ENCODE peak calls at places on chromosome 5, in five cellular contexts. J is right lobe of liver, Z is suprapubic skin, C is mesendoderm, P is stomach. U is an unnamed sample. For H3K36me3 and H3K4me1, the result is how much of the 10 kb centered on the place peaks cover.

GRCh38 chr5:9467199-9468069 is 78.4 kb downstream of the SEMA5A start:
- DNase-seq in J (no peak), P (no peak), Z (no peak), C (no peak), U (no peak)

GRCh38 chr5:12125895-12126294 is 221.6 kb upstream of the CTNND2 start:
- DNase-seq in C (no peak), P (no peak), J (no peak), Z (peak), U (no peak)

GRCh38 chr5:60295423-60295822 is 401.9 kb upstream of the PDE4D start:
- DNase-seq in P (peak), Z (no peak), J (no peak), C (peak), U (no peak)

GRCh38 chr5:152246401-152246800 is 158.7 kb downstream of the NMUR2 start:
- DNase-seq in P (peak), J (no peak), C (peak), Z (no peak), U (no peak)

GRCh38 chr5:169548315-169548714 is 35.3 kb upstream of the SPDL1 start:
- DNase-seq in J (no peak), P (no peak), C (peak), Z (no peak), U (no peak)

GRCh38 chr5:178223828-178224335 is 8.7 kb downstream of the PHYKPL start:
- DNase-seq in Z (no peak), C (peak), J (peak), P (no peak), U (no peak)

GRCh38 chr5:163917741-163918140 is 412.3 kb downstream of the MAT2B start:
- DNase-seq in C (no peak), Z (no peak), J (no peak), P (no peak), U (no peak)

GRCh38 chr5:92560698-92561361 is 1020.2 kb downstream of the NR2F1-AS1 start:
- DNase-seq in J (no peak), C (peak), P (no peak), Z (no peak), U (no peak)

GRCh38 chr5:151104795-151105194 is 24.0 kb upstream of the TNIP1 start:
- DNase-seq in P (no peak), J (no peak), C (no peak), Z (peak), U (peak)

GRCh38 chr5:171639966-171640365 is 145.7 kb upstream of the SMIM23 start:
- DNase-seq in C (no peak), J (no peak), P (no peak), Z (no peak), U (no peak)

GRCh38 chr5:106121972-106122605 is 1548.6 kb downstream of the EFNA5 start:
- DNase-seq in J (no peak), C (peak), P (peak), Z (no peak), U (no peak)

GRCh38 chr5:130836729-130837660 is 328.1 kb downstream of the HINT1 start:
- DNase-seq in Z (no peak), C (no peak), J (no peak), P (no peak), U (no peak)

GRCh38 chr5:63351164-63351563 is 611.1 kb downstream of the HTR1A start:
- DNase-seq in P (no peak), J (no peak), Z (no peak), C (no peak), U (no peak)

GRCh38 chr5:115888027-115888426 is 46.3 kb downstream of the AP3S1 start:
- DNase-seq in P (no peak), C (no peak), Z (no peak), J (no peak), U (no peak)

GRCh38 chr5:149940077-149940574 is 4.5 kb downstream of the PDE6A start:
- DNase-seq in J (no peak), C (no peak), Z (no peak), P (no peak), U (no peak)

GRCh38 chr5:168875839-168876238 is 296.7 kb upstream of the PANK3 start:
- DNase-seq in J (no peak), P (no peak), Z (no peak), C (peak), U (no peak)

DNA sequence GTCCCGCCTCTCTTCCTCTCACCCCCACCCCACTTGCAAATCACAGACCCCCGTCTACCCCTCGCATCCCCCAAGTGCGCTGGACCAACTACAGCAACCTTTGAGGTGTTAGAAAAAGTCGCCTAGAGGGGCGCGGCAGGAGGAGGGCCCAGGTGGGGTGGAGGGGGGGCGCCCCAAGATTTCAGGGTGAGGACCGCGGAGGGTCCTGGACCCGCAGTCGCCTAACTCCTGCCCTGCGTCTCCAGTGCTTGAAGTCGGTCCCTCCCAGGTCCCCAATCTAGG is 381 bp upstream of the EGFLAM start:
- DNase-seq in C (peak), J (no peak), Z (no peak), P (no peak), U (no peak)
- H3K4me3 ChIP-seq in C (peak), J (peak), Z (peak), P (peak), U (peak)

GRCh38 chr5:97021416-97021815 is 85.5 kb downstream of the LNPEP start:
- DNase-seq in P (no peak), J (no peak), C (no peak), Z (no peak), U (no peak)

GRCh38 chr5:97022898-97023297 is 87.0 kb downstream of the LNPEP start:
- DNase-seq in Z (no peak), P (no peak), J (no peak), C (no peak), U (no peak)

DNA sequence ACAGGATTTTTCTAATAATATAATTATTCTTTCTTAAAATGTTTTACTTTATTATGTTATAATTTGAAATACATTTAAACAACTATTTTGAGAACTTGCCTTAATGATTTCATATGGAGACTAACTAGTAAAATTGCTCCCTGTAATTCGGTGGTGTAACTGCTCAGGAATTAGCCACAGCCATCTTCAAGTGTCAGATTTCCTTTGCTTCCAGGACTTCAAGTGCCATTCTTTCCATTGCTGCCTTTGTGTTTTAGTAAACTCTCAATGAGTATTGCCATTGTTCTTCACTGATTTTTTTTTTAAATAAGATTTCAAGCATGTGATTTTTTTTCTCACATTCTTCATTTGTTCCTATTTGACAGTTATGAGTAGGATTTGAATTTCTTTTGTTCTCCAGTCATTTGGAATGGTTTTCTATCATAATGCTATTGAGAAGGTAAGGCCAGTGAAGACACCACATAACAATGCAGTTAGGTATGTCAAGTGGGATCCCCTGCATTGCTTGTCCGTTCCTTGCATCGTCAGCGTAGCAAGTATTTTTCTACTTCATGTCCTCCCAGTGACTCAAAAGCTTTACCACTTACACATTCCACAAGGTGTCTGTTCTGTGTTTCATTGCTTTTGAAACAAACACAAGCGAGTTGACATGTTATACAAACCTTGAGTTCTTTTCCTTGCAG is 83.7 kb downstream of the LNPEP start:
- DNase-seq in Z (no peak), J (no peak), C (peak), P (no peak), U (no peak)
- H3K36me3 ChIP-seq in Z (half or more), J (under half), C (under half), P (half or more), U (half or more)

GRCh38 chr5:142363619-142363963 is 38.8 kb upstream of the SPRY4 start:
- DNase-seq in C (no peak), Z (no peak), P (no peak), J (no peak), U (no peak)
- H3K4me1 ChIP-seq in C (under half), Z (under half), P (under half), J (under half), U (under half)

GRCh38 chr5:16505140-16505891 is 39.7 kb upstream of the ZNF622 start:
- DNase-seq in P (no peak), C (no peak), Z (no peak), J (no peak), U (no peak)

GRCh38 chr5:16502866-16503265 is 37.3 kb upstream of the ZNF622 start:
- DNase-seq in Z (no peak), C (no peak), P (no peak), J (no peak), U (no peak)

GRCh38 chr5:16507716-16508115 is 42.1 kb upstream of the ZNF622 start:
- DNase-seq in Z (no peak), J (no peak), C (no peak), P (no peak), U (no peak)

GRCh38 chr5:16505904-16506303 is 40.3 kb upstream of the ZNF622 start:
- DNase-seq in P (no peak), Z (no peak), C (no peak), J (no peak), U (no peak)

GRCh38 chr5:16504571-16504970 is 39.0 kb upstream of the ZNF622 start:
- DNase-seq in P (no peak), Z (no peak), J (no peak), C (no peak), U (no peak)
- H3K4me3 ChIP-seq in P (no peak), Z (no peak), J (peak), C (no peak), U (peak)

GRCh38 chr5:76908166-76908565 is 44.7 kb upstream of the CRHBP start:
- DNase-seq in P (no peak), J (no peak), C (no peak), Z (no peak), U (no peak)
- H3K36me3 ChIP-seq in P (under half), J (under half), C (under half), Z (under half), U (under half)

GRCh38 chr5:141841376-141841775 is 36.8 kb downstream of the PCDH1 start:
- DNase-seq in P (peak), Z (no peak), C (no peak), J (peak), U (no peak)

GRCh38 chr5:141839015-141839513 is 39.1 kb downstream of the PCDH1 start:
- DNase-seq in C (peak), P (no peak), Z (no peak), J (no peak), U (no peak)

GRCh38 chr5:141841781-141842180 is 36.4 kb downstream of the PCDH1 start:
- DNase-seq in Z (no peak), J (peak), C (no peak), P (peak), U (no peak)

GRCh38 chr5:141840826-141841360 is 37.3 kb downstream of the PCDH1 start:
- DNase-seq in C (no peak), P (no peak), J (no peak), Z (no peak), U (no peak)

GRCh38 chr5:141840295-141840812 is 37.9 kb downstream of the PCDH1 start:
- DNase-seq in J (no peak), Z (no peak), P (no peak), C (no peak), U (no peak)
- H3K4me1 ChIP-seq in J (under half), Z (under half), P (half or more), C (half or more), U (half or more)

GRCh38 chr5:5605170-5605764 is 182.8 kb downstream of the ICE1 start:
- DNase-seq in Z (no peak), C (no peak), P (no peak), J (no peak), U (no peak)
- H3K4me3 ChIP-seq in Z (no peak), C (no peak), P (no peak), J (no peak), U (no peak)

DNA sequence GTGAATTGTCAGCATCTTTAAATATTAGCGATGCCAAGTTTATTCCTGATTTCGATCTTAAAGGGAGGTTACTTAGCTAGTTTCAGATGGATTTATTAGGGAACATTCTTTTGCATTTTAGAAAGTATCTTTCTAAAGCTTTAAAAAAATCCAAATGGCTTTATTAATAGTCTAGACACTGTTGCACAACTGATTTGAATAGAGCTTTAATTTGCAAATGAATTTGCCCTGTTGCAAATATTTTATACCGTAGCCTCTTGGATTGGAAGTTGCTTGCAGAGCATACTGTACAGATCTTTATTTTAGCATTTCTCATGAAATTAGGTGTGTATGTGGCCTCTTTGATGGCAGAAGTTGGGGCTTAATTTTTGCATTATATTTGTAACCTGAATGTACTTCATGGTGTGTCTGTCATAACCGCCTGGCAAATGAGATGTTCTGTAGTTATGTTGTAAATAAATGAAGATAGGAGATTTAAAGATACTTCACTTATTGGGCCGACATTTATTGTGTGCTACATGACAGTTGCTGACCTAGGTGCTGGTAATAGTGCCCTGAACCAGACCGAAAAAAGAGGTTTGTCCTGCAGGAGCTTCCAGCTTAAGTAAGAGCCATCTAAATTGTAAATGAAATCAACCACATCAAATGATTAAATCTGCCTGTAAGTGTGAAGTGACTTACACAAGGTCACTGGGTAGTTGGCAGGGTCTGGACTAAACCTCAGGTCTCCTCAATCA is 1.8 kb downstream of the TCERG1 start:
- DNase-seq in Z (no peak), P (no peak), J (no peak), C (no peak), U (no peak)
- H3K36me3 ChIP-seq in Z (under half), P (under half), J (under half), C (under half), U (under half)

DNA sequence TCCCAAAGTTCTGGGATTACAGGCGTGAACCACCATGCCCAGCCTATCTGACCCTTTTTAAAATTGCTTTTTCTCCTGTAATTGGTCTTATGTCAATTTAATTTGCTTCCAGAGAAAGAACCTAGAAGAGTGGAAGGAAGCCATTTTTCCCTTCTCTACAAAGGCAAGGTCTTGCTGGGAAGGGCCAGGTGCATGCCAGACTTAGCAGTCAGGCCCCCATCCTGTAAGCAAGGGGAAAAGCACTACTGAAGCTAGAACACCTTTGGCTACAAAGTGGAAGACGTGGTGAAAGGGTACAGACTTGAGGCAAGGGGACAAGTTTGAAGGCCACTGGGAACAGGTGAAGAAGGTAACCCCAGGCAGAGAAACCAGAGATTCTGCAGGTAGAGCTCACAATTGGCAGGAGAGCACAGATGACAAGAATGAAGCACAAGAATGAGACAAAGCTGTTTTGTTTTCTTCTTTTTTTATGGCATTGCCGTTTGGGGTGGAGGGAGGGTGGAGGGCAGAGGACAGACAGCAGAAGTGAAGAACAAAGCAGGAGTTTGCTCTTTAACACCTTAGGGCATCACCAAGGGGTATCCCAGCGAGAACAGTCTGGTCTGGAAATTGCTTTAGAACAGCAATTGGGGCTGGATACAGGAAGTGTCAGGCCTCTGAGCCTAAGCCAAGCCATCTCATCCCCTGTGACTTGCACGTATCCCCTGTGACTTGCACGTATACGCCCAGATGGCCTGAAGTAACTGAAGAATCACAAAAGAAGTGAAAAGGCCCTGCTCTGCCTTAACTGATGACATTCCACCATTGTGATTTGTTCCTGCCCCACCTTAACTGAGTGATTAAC is 72.8 kb downstream of the SERINC5 start:
- DNase-seq in C (peak), Z (no peak), P (no peak), J (no peak), U (no peak)
- H3K4me1 ChIP-seq in C (under half), Z (half or more), P (half or more), J (under half), U (half or more)

DNA sequence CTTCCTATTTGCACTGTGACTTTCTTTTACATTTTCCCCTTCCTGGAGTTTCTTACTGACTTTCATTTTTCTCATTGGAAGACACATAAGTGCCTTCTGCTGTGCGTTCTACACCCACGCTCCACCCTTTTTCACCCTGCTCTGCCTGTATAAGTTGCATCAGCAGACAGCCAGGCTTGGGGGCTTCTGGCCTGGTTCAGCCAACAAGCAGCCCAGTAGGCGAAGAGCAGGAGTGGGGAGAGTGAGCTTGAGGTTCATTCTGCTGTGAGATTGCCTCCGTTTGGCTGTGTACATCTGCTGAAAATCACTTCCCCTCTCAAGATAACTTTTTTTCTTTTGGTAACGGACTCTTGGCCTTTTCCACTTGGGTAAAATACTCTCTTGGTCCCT is 38.4 kb downstream of the RASGRF2 start:
- DNase-seq in C (no peak), J (no peak), P (no peak), Z (no peak), U (no peak)
- H3K4me3 ChIP-seq in C (no peak), J (no peak), P (no peak), Z (no peak), U (no peak)